ENCODE peak calls at places on chromosomes 7 and 10, in eight cellular contexts. Z, U, D, K, A, M, Q and O are unnamed samples.

GRCh38 chr7:42127232-42127622 is 109.8 kb downstream of the GLI3 start:
- DNase-seq in Z (no peak), U (no peak), D (no peak), K (no peak), A (no peak), M (no peak), Q (no peak), O (no peak)

GRCh38 chr10:131312261-131312801 is 810 bp upstream of the TCERG1L start:
- DNase-seq in Z (no peak), U (no peak), D (no peak), K (no peak), A (peak; percentile 28), M (no peak), Q (no peak), O (no peak)

GRCh38 chr7:234712-235553 is 42.6 kb downstream of the FAM20C start:
- DNase-seq in Z (no peak), U (no peak), D (no peak), K (no peak), A (no peak), M (peak; percentile 70), Q (peak; percentile 70), O (peak; percentile 88)

GRCh38 chr10:129713659-129714265 is 246.7 kb downstream of the MGMT start:
- DNase-seq in Z (no peak), U (no peak), D (no peak), K (no peak), A (no peak), M (no peak), Q (no peak), O (no peak)

GRCh38 chr10:96840841-96841518 is 8.9 kb downstream of the LCOR start:
- DNase-seq in Z (peak; percentile 92), U (no peak), D (no peak), K (no peak), A (no peak), M (no peak), Q (peak; percentile 60), O (no peak)

GRCh38 chr7:76386691-76387260 is 22.7 kb downstream of the SSC4D start:
- DNase-seq in Z (no peak), U (no peak), D (no peak), K (no peak), A (no peak), M (no peak), Q (no peak), O (no peak)

GRCh38 chr7:138065827-138066226 is 10.4 kb upstream of the AKR1D1 start:
- DNase-seq in Z (no peak), U (no peak), D (no peak), K (no peak), A (no peak), M (no peak), Q (no peak), O (no peak)

GRCh38 chr10:74103560-74104248 is 46.9 kb downstream of the AP3M1 start:
- DNase-seq in Z (peak; percentile 33), U (no peak), D (no peak), K (no peak), A (no peak), M (peak; percentile 18), Q (no peak), O (peak; percentile 48)

GRCh38 chr7:83468251-83468739 is 180.6 kb downstream of the SEMA3E start:
- DNase-seq in Z (peak; percentile 70), U (no peak), D (peak; percentile 98), K (no peak), A (peak; percentile 47), M (peak; percentile 22), Q (peak; percentile 60), O (peak; percentile 84)

GRCh38 chr7:35725280-35725680 is 30.3 kb upstream of the HERPUD2 start:
- DNase-seq in Z (no peak), U (peak; percentile 38), D (no peak), K (peak; percentile 11), A (no peak), M (no peak), Q (no peak), O (no peak)

GRCh38 chr7:155209920-155210319 is 87.8 kb upstream of the INSIG1 start:
- DNase-seq in Z (no peak), U (no peak), D (no peak), K (no peak), A (no peak), M (no peak), Q (no peak), O (no peak)